ENCODE peak calls at places on chromosomes 16 and 17, in seven cellular contexts. One of them, this sample, is unnamed.

GRCh38 chr16:57480127-57480753 is 6.1 kb downstream of the DOK4 start:
- DNase-seq in A549: peak; percentile 90
- DNase-seq in cardiac fibroblast: peak; percentile 75
- DNase-seq in AG04450: no peak
- DNase-seq in HCT116: no peak
- DNase-seq in brain microvascular endothelial cell: peak; percentile 49
- DNase-seq in endodermal cell: peak; percentile 62
- DNase-seq in this sample: no peak

GRCh38 chr17:32141690-32142037 is 638 bp upstream of the RHOT1 start:
- DNase-seq in A549: no peak
- DNase-seq in cardiac fibroblast: no peak
- DNase-seq in AG04450: no peak
- DNase-seq in HCT116: no peak
- DNase-seq in brain microvascular endothelial cell: no peak
- DNase-seq in endodermal cell: no peak
- DNase-seq in this sample: no peak

GRCh38 chr16:74568961-74569631 is 37.8 kb downstream of the GLG1 start:
- DNase-seq in A549: no peak
- DNase-seq in cardiac fibroblast: peak; percentile 43
- DNase-seq in AG04450: no peak
- DNase-seq in HCT116: no peak
- DNase-seq in brain microvascular endothelial cell: no peak
- DNase-seq in endodermal cell: no peak
- DNase-seq in this sample: no peak

GRCh38 chr17:61862105-61862574 is 1.2 kb downstream of the BRIP1 start:
- DNase-seq in A549: no peak
- DNase-seq in cardiac fibroblast: peak; percentile 53
- DNase-seq in AG04450: no peak
- DNase-seq in HCT116: no peak
- DNase-seq in brain microvascular endothelial cell: no peak
- DNase-seq in endodermal cell: no peak
- DNase-seq in this sample: no peak

GRCh38 chr16:72878301-72879269 is 169.3 kb downstream of the ZFHX3 start:
- DNase-seq in A549: no peak
- DNase-seq in cardiac fibroblast: peak; percentile 70
- DNase-seq in AG04450: no peak
- DNase-seq in HCT116: no peak
- DNase-seq in brain microvascular endothelial cell: peak; percentile 86
- DNase-seq in endodermal cell: no peak
- DNase-seq in this sample: no peak

GRCh38 chr17:58324409-58325288 is 3.9 kb downstream of the TSPOAP1 start:
- DNase-seq in A549: no peak
- DNase-seq in cardiac fibroblast: no peak
- DNase-seq in AG04450: no peak
- DNase-seq in HCT116: no peak
- DNase-seq in brain microvascular endothelial cell: no peak
- DNase-seq in endodermal cell: peak; percentile 88
- DNase-seq in this sample: no peak

GRCh38 chr16:67146523-67147357 is 4.1 kb downstream of the B3GNT9 start:
- DNase-seq in A549: no peak
- DNase-seq in cardiac fibroblast: no peak
- DNase-seq in AG04450: no peak
- DNase-seq in HCT116: no peak
- DNase-seq in brain microvascular endothelial cell: no peak
- DNase-seq in endodermal cell: no peak
- DNase-seq in this sample: no peak

GRCh38 chr17:76696763-76697701 is 13.7 kb downstream of the MXRA7 start:
- DNase-seq in A549: no peak
- DNase-seq in cardiac fibroblast: peak; percentile 96
- DNase-seq in AG04450: no peak
- DNase-seq in HCT116: no peak
- DNase-seq in brain microvascular endothelial cell: peak; percentile 77
- DNase-seq in endodermal cell: peak; percentile 49
- DNase-seq in this sample: no peak

GRCh38 chr16:11884035-11884434 is 31.7 kb downstream of the GSPT1 start:
- DNase-seq in A549: no peak
- DNase-seq in cardiac fibroblast: no peak
- DNase-seq in AG04450: no peak
- DNase-seq in HCT116: no peak
- DNase-seq in brain microvascular endothelial cell: no peak
- DNase-seq in endodermal cell: no peak
- DNase-seq in this sample: no peak

DNA sequence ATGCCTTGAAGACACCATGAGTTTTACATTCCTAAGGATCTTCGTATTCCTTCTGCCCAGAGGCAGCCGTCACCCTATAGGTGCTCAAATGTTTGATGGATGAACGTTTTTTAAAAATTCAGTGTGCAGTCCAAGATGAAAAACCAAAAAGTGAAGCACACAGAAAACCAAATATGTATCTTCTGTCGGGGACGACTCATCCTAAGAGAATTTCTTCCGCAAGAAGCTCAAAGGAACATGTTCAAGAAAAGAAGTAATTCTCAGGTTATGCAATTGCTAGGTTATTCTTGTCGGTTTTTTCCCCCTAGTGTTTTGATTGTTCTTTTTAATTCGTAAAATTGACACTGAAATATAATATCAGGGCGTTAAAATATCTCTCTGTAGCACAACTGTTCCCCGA is 1.4 kb downstream of the CENPV start:
- DNase-seq in A549: no peak
- DNase-seq in cardiac fibroblast: peak; percentile 75
- DNase-seq in AG04450: no peak
- DNase-seq in HCT116: no peak
- DNase-seq in brain microvascular endothelial cell: peak; percentile 16
- DNase-seq in endodermal cell: no peak
- DNase-seq in this sample: no peak
- TF ChIP-seq CTCF in A549: no peak
- TF ChIP-seq CTCF in cardiac fibroblast: no peak
- TF ChIP-seq CTCF in AG04450: no peak
- TF ChIP-seq CTCF in HCT116: no peak
- TF ChIP-seq CTCF in brain microvascular endothelial cell: no peak
- TF ChIP-seq CTCF in endodermal cell: no peak
- TF ChIP-seq CTCF in this sample: no peak

GRCh38 chr17:77875881-77876509 is 82.5 kb upstream of the TNRC6C start:
- DNase-seq in A549: peak; percentile 49
- DNase-seq in cardiac fibroblast: peak; percentile 49
- DNase-seq in AG04450: no peak
- DNase-seq in HCT116: peak; percentile 75
- DNase-seq in brain microvascular endothelial cell: peak; percentile 24
- DNase-seq in endodermal cell: no peak
- DNase-seq in this sample: no peak
- H3K4me3 ChIP-seq in A549: no peak overlapping the region
- H3K4me3 ChIP-seq in cardiac fibroblast: no peak overlapping the region
- H3K4me3 ChIP-seq in AG04450: no peak overlapping the region
- H3K4me3 ChIP-seq in HCT116: peak overlapping the region; percentile 3
- H3K4me3 ChIP-seq in brain microvascular endothelial cell: no peak overlapping the region
- H3K4me3 ChIP-seq in endodermal cell: no peak overlapping the region
- H3K4me3 ChIP-seq in this sample: no peak overlapping the region

GRCh38 chr16:27225536-27226360 is 22.4 kb downstream of the KDM8 start:
- DNase-seq in A549: no peak
- DNase-seq in cardiac fibroblast: no peak
- DNase-seq in AG04450: no peak
- DNase-seq in HCT116: no peak
- DNase-seq in brain microvascular endothelial cell: no peak
- DNase-seq in endodermal cell: no peak
- DNase-seq in this sample: no peak
- TF ChIP-seq CTCF in A549: no peak
- TF ChIP-seq CTCF in cardiac fibroblast: no peak
- TF ChIP-seq CTCF in AG04450: no peak
- TF ChIP-seq CTCF in HCT116: no peak
- TF ChIP-seq CTCF in brain microvascular endothelial cell: peak; percentile 15
- TF ChIP-seq CTCF in endodermal cell: peak; percentile 31
- TF ChIP-seq CTCF in this sample: no peak

GRCh38 chr16:3147046-3147756 is 12.4 kb downstream of the ZNF213 start:
- DNase-seq in A549: no peak
- DNase-seq in cardiac fibroblast: no peak
- DNase-seq in AG04450: no peak
- DNase-seq in HCT116: no peak
- DNase-seq in brain microvascular endothelial cell: no peak
- DNase-seq in endodermal cell: no peak
- DNase-seq in this sample: no peak
- H3K4me3 ChIP-seq in A549: no peak overlapping the region
- H3K4me3 ChIP-seq in cardiac fibroblast: no peak overlapping the region
- H3K4me3 ChIP-seq in AG04450: no peak overlapping the region
- H3K4me3 ChIP-seq in HCT116: no peak overlapping the region
- H3K4me3 ChIP-seq in brain microvascular endothelial cell: no peak overlapping the region
- H3K4me3 ChIP-seq in endodermal cell: no peak overlapping the region
- H3K4me3 ChIP-seq in this sample: no peak overlapping the region

GRCh38 chr16:68436581-68436980 is 11.7 kb downstream of the SMPD3 start:
- DNase-seq in A549: peak; percentile 55
- DNase-seq in cardiac fibroblast: peak; percentile 15
- DNase-seq in AG04450: no peak
- DNase-seq in HCT116: peak; percentile 16
- DNase-seq in brain microvascular endothelial cell: no peak
- DNase-seq in endodermal cell: peak; percentile 75
- DNase-seq in this sample: no peak
- TF ChIP-seq CTCF in A549: no peak
- TF ChIP-seq CTCF in cardiac fibroblast: peak; percentile 34
- TF ChIP-seq CTCF in AG04450: peak; percentile 23
- TF ChIP-seq CTCF in HCT116: peak; percentile 60
- TF ChIP-seq CTCF in brain microvascular endothelial cell: peak; percentile 52
- TF ChIP-seq CTCF in endodermal cell: peak; percentile 80
- TF ChIP-seq CTCF in this sample: peak; percentile 59

DNA sequence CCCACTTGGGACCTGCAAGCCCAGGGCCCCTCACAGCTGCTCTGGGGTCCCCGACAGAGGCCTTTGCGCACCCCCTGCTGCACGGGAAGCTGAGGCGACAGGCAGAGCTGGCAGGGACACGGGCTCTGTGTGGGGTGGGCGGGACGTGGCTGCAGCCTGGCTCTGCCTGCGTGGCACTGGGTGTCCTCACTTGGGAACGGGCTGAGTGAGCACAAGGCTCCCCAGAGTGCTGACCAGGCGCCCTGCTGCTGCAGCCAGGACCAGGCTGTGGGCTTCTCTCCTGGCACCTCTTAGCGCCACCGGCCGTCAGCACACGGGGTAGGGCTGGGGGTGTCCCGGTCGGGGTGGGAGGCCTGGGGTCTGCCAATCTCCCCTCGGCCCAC is 6.6 kb downstream of the C1QTNF8 start:
- DNase-seq in A549: no peak
- DNase-seq in cardiac fibroblast: no peak
- DNase-seq in AG04450: no peak
- DNase-seq in HCT116: no peak
- DNase-seq in brain microvascular endothelial cell: no peak
- DNase-seq in endodermal cell: no peak
- DNase-seq in this sample: no peak
- H3K4me3 ChIP-seq in A549: peak overlapping the region; percentile 51
- H3K4me3 ChIP-seq in cardiac fibroblast: no peak overlapping the region
- H3K4me3 ChIP-seq in AG04450: no peak overlapping the region
- H3K4me3 ChIP-seq in HCT116: peak overlapping the region; percentile 78
- H3K4me3 ChIP-seq in brain microvascular endothelial cell: no peak overlapping the region
- H3K4me3 ChIP-seq in endodermal cell: no peak overlapping the region
- H3K4me3 ChIP-seq in this sample: no peak overlapping the region

DNA sequence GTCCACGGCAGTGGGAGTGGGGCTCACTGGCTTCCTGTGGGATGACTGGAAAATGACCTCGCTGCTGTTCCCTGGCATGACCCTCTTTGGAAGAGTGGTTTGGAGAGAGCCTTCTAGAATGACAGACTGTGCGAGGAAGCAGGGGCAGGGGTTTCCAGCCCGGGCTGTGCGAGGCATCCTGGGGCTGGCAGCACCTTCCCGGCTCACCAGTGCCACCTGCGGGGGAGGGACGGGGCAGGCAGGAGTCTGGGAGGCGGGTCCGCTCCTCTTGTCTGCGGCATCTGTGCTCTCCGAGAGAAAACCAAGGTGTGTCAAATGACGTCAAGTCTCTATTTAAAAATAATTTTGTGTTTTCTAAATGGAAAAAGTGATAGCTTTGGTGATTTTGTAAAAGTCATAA is 7.8 kb upstream of the RNF213 start:
- DNase-seq in A549: peak; percentile 88
- DNase-seq in cardiac fibroblast: no peak
- DNase-seq in AG04450: no peak
- DNase-seq in HCT116: peak; percentile 46
- DNase-seq in brain microvascular endothelial cell: no peak
- DNase-seq in endodermal cell: peak; percentile 91
- DNase-seq in this sample: no peak
- TF ChIP-seq CTCF in A549: peak; percentile 77
- TF ChIP-seq CTCF in cardiac fibroblast: peak; percentile 39
- TF ChIP-seq CTCF in AG04450: peak; percentile 34
- TF ChIP-seq CTCF in HCT116: peak; percentile 94
- TF ChIP-seq CTCF in brain microvascular endothelial cell: peak; percentile 57
- TF ChIP-seq CTCF in endodermal cell: peak; percentile 75
- TF ChIP-seq CTCF in this sample: peak; percentile 57

GRCh38 chr16:31143889-31144148 is 6.0 kb downstream of the PRSS36 start:
- DNase-seq in A549: no peak
- DNase-seq in cardiac fibroblast: no peak
- DNase-seq in AG04450: no peak
- DNase-seq in HCT116: no peak
- DNase-seq in brain microvascular endothelial cell: no peak
- DNase-seq in endodermal cell: no peak
- DNase-seq in this sample: no peak

GRCh38 chr16:31145398-31145990 is 4.4 kb downstream of the PRSS36 start:
- DNase-seq in A549: no peak
- DNase-seq in cardiac fibroblast: no peak
- DNase-seq in AG04450: no peak
- DNase-seq in HCT116: no peak
- DNase-seq in brain microvascular endothelial cell: no peak
- DNase-seq in endodermal cell: peak; percentile 46
- DNase-seq in this sample: no peak

GRCh38 chr16:31142109-31143035 is 6.8 kb upstream of the PRSS8 start:
- DNase-seq in A549: peak; percentile 99
- DNase-seq in cardiac fibroblast: peak; percentile 99
- DNase-seq in AG04450: peak; percentile 96
- DNase-seq in HCT116: peak; percentile 96
- DNase-seq in brain microvascular endothelial cell: peak; percentile 98
- DNase-seq in endodermal cell: peak; percentile 100
- DNase-seq in this sample: peak; percentile 90

GRCh38 chr16:31141489-31142108 is 6.1 kb upstream of the PRSS8 start:
- DNase-seq in A549: no peak
- DNase-seq in cardiac fibroblast: no peak
- DNase-seq in AG04450: no peak
- DNase-seq in HCT116: no peak
- DNase-seq in brain microvascular endothelial cell: peak; percentile 54
- DNase-seq in endodermal cell: peak; percentile 77
- DNase-seq in this sample: no peak

GRCh38 chr16:31143036-31143888 is 6.6 kb downstream of the PRSS36 start:
- DNase-seq in A549: no peak
- DNase-seq in cardiac fibroblast: no peak
- DNase-seq in AG04450: no peak
- DNase-seq in HCT116: no peak
- DNase-seq in brain microvascular endothelial cell: no peak
- DNase-seq in endodermal cell: peak; percentile 65
- DNase-seq in this sample: no peak
- H3K4me3 ChIP-seq in A549: peak overlapping the region; percentile 50
- H3K4me3 ChIP-seq in cardiac fibroblast: no peak overlapping the region
- H3K4me3 ChIP-seq in AG04450: no peak overlapping the region
- H3K4me3 ChIP-seq in HCT116: no peak overlapping the region
- H3K4me3 ChIP-seq in brain microvascular endothelial cell: no peak overlapping the region
- H3K4me3 ChIP-seq in endodermal cell: no peak overlapping the region
- H3K4me3 ChIP-seq in this sample: peak overlapping the region; percentile 30

DNA sequence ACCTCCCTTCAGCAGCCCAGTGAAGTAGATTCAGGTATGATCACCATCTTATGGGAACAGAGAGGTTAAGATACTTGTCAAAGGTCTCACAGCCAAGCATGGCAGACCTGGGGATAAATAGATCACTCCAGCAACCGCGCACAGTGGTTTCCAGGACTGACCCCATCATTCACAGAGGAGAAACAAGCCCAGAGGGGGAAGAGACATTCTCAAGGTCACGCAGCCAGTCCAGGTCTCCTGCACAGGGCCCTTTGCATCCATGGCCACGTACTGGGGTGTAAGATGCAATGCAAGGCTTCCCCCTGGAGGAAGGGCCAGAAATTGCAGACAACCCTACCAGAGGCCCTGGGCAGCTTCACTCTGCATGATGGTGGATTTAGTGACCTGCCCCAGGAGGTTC is 19.9 kb downstream of the TLE7 start:
- DNase-seq in A549: peak; percentile 46
- DNase-seq in cardiac fibroblast: peak; percentile 19
- DNase-seq in AG04450: no peak
- DNase-seq in HCT116: peak; percentile 26
- DNase-seq in brain microvascular endothelial cell: peak; percentile 5
- DNase-seq in endodermal cell: peak; percentile 89
- DNase-seq in this sample: no peak
- TF ChIP-seq CTCF in A549: peak; percentile 34
- TF ChIP-seq CTCF in cardiac fibroblast: peak; percentile 49
- TF ChIP-seq CTCF in AG04450: peak; percentile 24
- TF ChIP-seq CTCF in HCT116: peak; percentile 72
- TF ChIP-seq CTCF in brain microvascular endothelial cell: peak; percentile 56
- TF ChIP-seq CTCF in endodermal cell: peak; percentile 79
- TF ChIP-seq CTCF in this sample: peak; percentile 57

This sample was measured in HFF-Myc.